ENCODE peak calls at places on chromosomes 7 and 10, in eight cellular contexts. One of them, this sample, is unnamed.

GRCh38 chr7:150322114-150322832 is 882 bp upstream of the LRRC61 start:
- DNase-seq in lung: no peak
- DNase-seq in psoas muscle: no peak
- DNase-seq in body of pancreas: no peak
- DNase-seq in WERI-Rb-1: no peak
- DNase-seq in astrocyte: no peak
- DNase-seq in brain microvascular endothelial cell: no peak
- DNase-seq in testis: no peak
- DNase-seq in this sample: peak; percentile 21

GRCh38 chr10:50358411-50358810 is 107.1 kb upstream of the ASAH2 start:
- DNase-seq in testis: no peak
- DNase-seq in body of pancreas: no peak
- DNase-seq in psoas muscle: no peak
- DNase-seq in WERI-Rb-1: no peak
- DNase-seq in brain microvascular endothelial cell: no peak
- DNase-seq in lung: no peak
- DNase-seq in astrocyte: no peak
- DNase-seq in this sample: no peak

GRCh38 chr10:95462740-95463667 is 98.2 kb downstream of the SORBS1 start:
- DNase-seq in astrocyte: no peak
- DNase-seq in brain microvascular endothelial cell: no peak
- DNase-seq in psoas muscle: no peak
- DNase-seq in WERI-Rb-1: no peak
- DNase-seq in lung: no peak
- DNase-seq in testis: no peak
- DNase-seq in body of pancreas: no peak
- DNase-seq in this sample: no peak

GRCh38 chr10:128316925-128317324 is 190.7 kb upstream of the MKI67 start:
- DNase-seq in lung: no peak
- DNase-seq in testis: no peak
- DNase-seq in psoas muscle: no peak
- DNase-seq in WERI-Rb-1: no peak
- DNase-seq in brain microvascular endothelial cell: no peak
- DNase-seq in body of pancreas: no peak
- DNase-seq in astrocyte: no peak
- DNase-seq in this sample: no peak

GRCh38 chr10:97542169-97543024 is 30.2 kb upstream of the ANKRD2 start:
- DNase-seq in body of pancreas: peak; percentile 25
- DNase-seq in lung: peak; percentile 57
- DNase-seq in WERI-Rb-1: peak; percentile 83
- DNase-seq in psoas muscle: peak; percentile 83
- DNase-seq in brain microvascular endothelial cell: peak; percentile 90
- DNase-seq in testis: peak; percentile 79
- DNase-seq in astrocyte: peak; percentile 97
- DNase-seq in this sample: no peak

GRCh38 chr7:87213801-87214200 is 5.7 kb downstream of the TMEM243 start:
- DNase-seq in WERI-Rb-1: no peak
- DNase-seq in body of pancreas: no peak
- DNase-seq in brain microvascular endothelial cell: no peak
- DNase-seq in astrocyte: no peak
- DNase-seq in testis: no peak
- DNase-seq in lung: no peak
- DNase-seq in psoas muscle: no peak
- DNase-seq in this sample: no peak

GRCh38 chr7:136919820-136920219 is 51.4 kb downstream of the CHRM2 start:
- DNase-seq in brain microvascular endothelial cell: no peak
- DNase-seq in WERI-Rb-1: no peak
- DNase-seq in psoas muscle: no peak
- DNase-seq in testis: no peak
- DNase-seq in astrocyte: no peak
- DNase-seq in lung: no peak
- DNase-seq in body of pancreas: no peak
- DNase-seq in this sample: no peak

GRCh38 chr7:26550492-26550891 is 258.8 kb downstream of the SNX10 start:
- DNase-seq in brain microvascular endothelial cell: no peak
- DNase-seq in testis: no peak
- DNase-seq in WERI-Rb-1: no peak
- DNase-seq in body of pancreas: no peak
- DNase-seq in lung: no peak
- DNase-seq in psoas muscle: no peak
- DNase-seq in astrocyte: no peak
- DNase-seq in this sample: no peak

GRCh38 chr7:17558558-17559332 is 260.3 kb downstream of the AHR start:
- DNase-seq in brain microvascular endothelial cell: no peak
- DNase-seq in WERI-Rb-1: no peak
- DNase-seq in astrocyte: no peak
- DNase-seq in body of pancreas: no peak
- DNase-seq in psoas muscle: no peak
- DNase-seq in testis: no peak
- DNase-seq in lung: peak; percentile 40
- DNase-seq in this sample: no peak

GRCh38 chr7:1761097-1761496 is 91.0 kb downstream of the ELFN1 start:
- DNase-seq in psoas muscle: no peak
- DNase-seq in testis: no peak
- DNase-seq in astrocyte: no peak
- DNase-seq in lung: no peak
- DNase-seq in brain microvascular endothelial cell: no peak
- DNase-seq in body of pancreas: no peak
- DNase-seq in WERI-Rb-1: no peak
- DNase-seq in this sample: no peak

GRCh38 chr7:81036041-81036440 is 117.2 kb upstream of the SEMA3C start:
- DNase-seq in body of pancreas: no peak
- DNase-seq in testis: no peak
- DNase-seq in psoas muscle: no peak
- DNase-seq in brain microvascular endothelial cell: no peak
- DNase-seq in astrocyte: peak; percentile 14
- DNase-seq in WERI-Rb-1: no peak
- DNase-seq in lung: no peak
- DNase-seq in this sample: no peak

GRCh38 chr10:128063736-128064614 is 62.2 kb downstream of the MKI67 start:
- DNase-seq in astrocyte: no peak
- DNase-seq in body of pancreas: no peak
- DNase-seq in lung: no peak
- DNase-seq in testis: no peak
- DNase-seq in psoas muscle: no peak
- DNase-seq in WERI-Rb-1: no peak
- DNase-seq in brain microvascular endothelial cell: no peak
- DNase-seq in this sample: no peak

GRCh38 chr7:17559388-17559787 is 260.9 kb downstream of the AHR start:
- DNase-seq in astrocyte: peak; percentile 35
- DNase-seq in brain microvascular endothelial cell: no peak
- DNase-seq in psoas muscle: no peak
- DNase-seq in body of pancreas: no peak
- DNase-seq in lung: no peak
- DNase-seq in testis: no peak
- DNase-seq in WERI-Rb-1: no peak
- DNase-seq in this sample: no peak

GRCh38 chr7:50264908-50265307 is 39.6 kb upstream of the IKZF1 start:
- DNase-seq in WERI-Rb-1: no peak
- DNase-seq in astrocyte: no peak
- DNase-seq in testis: no peak
- DNase-seq in psoas muscle: no peak
- DNase-seq in lung: no peak
- DNase-seq in brain microvascular endothelial cell: no peak
- DNase-seq in body of pancreas: no peak
- DNase-seq in this sample: peak; percentile 21

GRCh38 chr10:69644658-69645295 is 14.7 kb downstream of the FAM241B start:
- DNase-seq in testis: peak; percentile 72
- DNase-seq in astrocyte: peak; percentile 16
- DNase-seq in body of pancreas: peak; percentile 75
- DNase-seq in psoas muscle: peak; percentile 71
- DNase-seq in WERI-Rb-1: peak; percentile 72
- DNase-seq in lung: peak; percentile 46
- DNase-seq in brain microvascular endothelial cell: peak; percentile 48
- DNase-seq in this sample: no peak

GRCh38 chr10:132827423-132827789 is 41.5 kb upstream of the NKX6-2 start:
- DNase-seq in lung: no peak
- DNase-seq in astrocyte: no peak
- DNase-seq in WERI-Rb-1: no peak
- DNase-seq in testis: no peak
- DNase-seq in brain microvascular endothelial cell: no peak
- DNase-seq in psoas muscle: peak; percentile 31
- DNase-seq in body of pancreas: no peak
- DNase-seq in this sample: no peak

GRCh38 chr10:20747782-20748181 is 149.3 kb downstream of the NEBL start:
- DNase-seq in body of pancreas: no peak
- DNase-seq in lung: no peak
- DNase-seq in psoas muscle: no peak
- DNase-seq in astrocyte: no peak
- DNase-seq in testis: no peak
- DNase-seq in brain microvascular endothelial cell: no peak
- DNase-seq in WERI-Rb-1: no peak
- DNase-seq in this sample: no peak

GRCh38 chr10:6427357-6427959 is 152.6 kb downstream of the PRKCQ start:
- DNase-seq in testis: no peak
- DNase-seq in body of pancreas: no peak
- DNase-seq in astrocyte: no peak
- DNase-seq in lung: no peak
- DNase-seq in WERI-Rb-1: no peak
- DNase-seq in brain microvascular endothelial cell: no peak
- DNase-seq in psoas muscle: no peak
- DNase-seq in this sample: no peak

GRCh38 chr10:86729677-86730076 is 26.7 kb upstream of the BMPR1A start:
- DNase-seq in WERI-Rb-1: no peak
- DNase-seq in astrocyte: no peak
- DNase-seq in psoas muscle: no peak
- DNase-seq in body of pancreas: no peak
- DNase-seq in brain microvascular endothelial cell: no peak
- DNase-seq in lung: no peak
- DNase-seq in testis: no peak
- DNase-seq in this sample: no peak

GRCh38 chr10:61487506-61487905 is 34.3 kb upstream of the TMEM26 start:
- DNase-seq in body of pancreas: no peak
- DNase-seq in brain microvascular endothelial cell: no peak
- DNase-seq in psoas muscle: no peak
- DNase-seq in WERI-Rb-1: no peak
- DNase-seq in testis: no peak
- DNase-seq in astrocyte: peak; percentile 57
- DNase-seq in lung: no peak
- DNase-seq in this sample: no peak

GRCh38 chr10:116168329-116168728 is 104.7 kb downstream of the GFRA1 start:
- DNase-seq in astrocyte: no peak
- DNase-seq in psoas muscle: no peak
- DNase-seq in brain microvascular endothelial cell: no peak
- DNase-seq in testis: no peak
- DNase-seq in WERI-Rb-1: no peak
- DNase-seq in lung: no peak
- DNase-seq in body of pancreas: no peak
- DNase-seq in this sample: no peak

GRCh38 chr10:126523071-126523470 is 134.8 kb upstream of the ADAM12 start:
- DNase-seq in astrocyte: no peak
- DNase-seq in body of pancreas: no peak
- DNase-seq in WERI-Rb-1: no peak
- DNase-seq in brain microvascular endothelial cell: no peak
- DNase-seq in testis: no peak
- DNase-seq in lung: no peak
- DNase-seq in psoas muscle: no peak
- DNase-seq in this sample: no peak

GRCh38 chr10:5861269-5862031 is 28.2 kb downstream of the ANKRD16 start:
- DNase-seq in brain microvascular endothelial cell: peak; percentile 95
- DNase-seq in body of pancreas: no peak
- DNase-seq in astrocyte: peak; percentile 87
- DNase-seq in testis: no peak
- DNase-seq in psoas muscle: no peak
- DNase-seq in lung: no peak
- DNase-seq in WERI-Rb-1: no peak
- DNase-seq in this sample: no peak

GRCh38 chr7:151686826-151687225 is 167.1 kb upstream of the RHEB start:
- DNase-seq in brain microvascular endothelial cell: no peak
- DNase-seq in body of pancreas: no peak
- DNase-seq in testis: no peak
- DNase-seq in astrocyte: no peak
- DNase-seq in psoas muscle: no peak
- DNase-seq in lung: no peak
- DNase-seq in WERI-Rb-1: no peak
- DNase-seq in this sample: no peak
- TF ChIP-seq CTCF in brain microvascular endothelial cell: no peak
- TF ChIP-seq CTCF in body of pancreas: no peak
- TF ChIP-seq CTCF in testis: no peak
- TF ChIP-seq CTCF in astrocyte: no peak
- TF ChIP-seq CTCF in psoas muscle: no peak
- TF ChIP-seq CTCF in lung: no peak
- TF ChIP-seq CTCF in WERI-Rb-1: no peak
- TF ChIP-seq CTCF in this sample: no peak

GRCh38 chr7:122289426-122289825 is 15.1 kb downstream of the FEZF1 start:
- DNase-seq in psoas muscle: no peak
- DNase-seq in brain microvascular endothelial cell: no peak
- DNase-seq in testis: no peak
- DNase-seq in lung: no peak
- DNase-seq in WERI-Rb-1: no peak
- DNase-seq in astrocyte: no peak
- DNase-seq in body of pancreas: no peak
- DNase-seq in this sample: no peak

GRCh38 chr7:122291189-122291588 is 13.4 kb downstream of the FEZF1 start:
- DNase-seq in brain microvascular endothelial cell: no peak
- DNase-seq in testis: no peak
- DNase-seq in body of pancreas: no peak
- DNase-seq in lung: no peak
- DNase-seq in astrocyte: no peak
- DNase-seq in WERI-Rb-1: no peak
- DNase-seq in psoas muscle: no peak
- DNase-seq in this sample: no peak

DNA sequence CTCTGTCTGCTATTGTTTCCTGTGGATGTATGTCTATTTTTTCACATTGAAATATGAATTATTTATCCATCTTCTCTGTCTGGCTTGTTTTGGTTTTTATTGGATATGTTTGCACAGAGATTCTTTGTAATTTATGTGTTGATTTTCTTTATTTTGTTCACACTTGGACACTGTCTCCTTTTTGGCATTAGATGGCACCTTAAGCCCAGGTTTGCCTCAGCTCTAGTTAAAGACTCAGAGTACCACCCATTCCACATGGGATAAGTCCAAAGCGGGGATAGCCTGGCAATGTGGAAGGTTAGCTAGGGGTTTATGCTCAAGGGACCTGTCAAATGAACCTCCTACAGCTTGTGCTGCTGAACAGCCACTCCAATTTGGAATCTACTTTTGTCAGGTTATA is 14.1 kb downstream of the FEZF1 start:
- DNase-seq in body of pancreas: no peak
- DNase-seq in lung: no peak
- DNase-seq in testis: no peak
- DNase-seq in brain microvascular endothelial cell: no peak
- DNase-seq in psoas muscle: no peak
- DNase-seq in WERI-Rb-1: no peak
- DNase-seq in astrocyte: no peak
- DNase-seq in this sample: no peak
- TF ChIP-seq CTCF in body of pancreas: no peak
- TF ChIP-seq CTCF in lung: no peak
- TF ChIP-seq CTCF in testis: no peak
- TF ChIP-seq CTCF in brain microvascular endothelial cell: no peak
- TF ChIP-seq CTCF in psoas muscle: no peak
- TF ChIP-seq CTCF in WERI-Rb-1: no peak
- TF ChIP-seq CTCF in astrocyte: no peak
- TF ChIP-seq CTCF in this sample: no peak

GRCh38 chr7:128135275-128136214 is 104.3 kb upstream of the LRRC4 start:
- DNase-seq in body of pancreas: peak; percentile 54
- DNase-seq in WERI-Rb-1: peak; percentile 70
- DNase-seq in psoas muscle: peak; percentile 62
- DNase-seq in lung: no peak
- DNase-seq in testis: peak; percentile 77
- DNase-seq in brain microvascular endothelial cell: peak; percentile 21
- DNase-seq in astrocyte: peak; percentile 30
- DNase-seq in this sample: peak; percentile 26
- TF ChIP-seq CTCF in body of pancreas: peak; percentile 50
- TF ChIP-seq CTCF in WERI-Rb-1: peak; percentile 75
- TF ChIP-seq CTCF in psoas muscle: peak; percentile 95
- TF ChIP-seq CTCF in lung: peak; percentile 58
- TF ChIP-seq CTCF in testis: peak; percentile 96
- TF ChIP-seq CTCF in brain microvascular endothelial cell: peak; percentile 64
- TF ChIP-seq CTCF in astrocyte: peak; percentile 50
- TF ChIP-seq CTCF in this sample: peak; percentile 56

GRCh38 chr7:134845461-134845860 is 66.0 kb downstream of the CALD1 start:
- DNase-seq in astrocyte: no peak
- DNase-seq in brain microvascular endothelial cell: no peak
- DNase-seq in WERI-Rb-1: peak; percentile 10
- DNase-seq in psoas muscle: no peak
- DNase-seq in testis: no peak
- DNase-seq in lung: no peak
- DNase-seq in body of pancreas: no peak
- DNase-seq in this sample: no peak
- TF ChIP-seq CTCF in astrocyte: peak; percentile 23
- TF ChIP-seq CTCF in brain microvascular endothelial cell: peak; percentile 64
- TF ChIP-seq CTCF in WERI-Rb-1: peak; percentile 41
- TF ChIP-seq CTCF in psoas muscle: no peak
- TF ChIP-seq CTCF in testis: no peak
- TF ChIP-seq CTCF in lung: no peak
- TF ChIP-seq CTCF in body of pancreas: peak; percentile 42
- TF ChIP-seq CTCF in this sample: peak; percentile 17

This sample was measured in CD4-positive, alpha-beta T cell.